ENCODE peak calls at places on chromosomes 5 and 9, in five cellular contexts. Y is ascending aorta; M is astrocyte; L is CD8-positive, alpha-beta T cell; R is K562. K is an unnamed sample.

GRCh38 chr5:159133041-159133741 is 33.5 kb upstream of the EBF1 start:
- DNase-seq in Y (no peak), M (peak), L (no peak), R (peak), K (peak)

GRCh38 chr5:173866249-173867172 is 21.6 kb upstream of the CPEB4 start:
- DNase-seq in Y (no peak), M (no peak), L (no peak), R (peak), K (no peak)

GRCh38 chr5:66743344-66743743 is 147.2 kb downstream of the MAST4 start:
- DNase-seq in Y (no peak), M (no peak), L (no peak), R (no peak), K (no peak)

GRCh38 chr5:140000332-140000731 is 42.8 kb downstream of the NRG2 start:
- DNase-seq in Y (no peak), M (no peak), L (no peak), R (no peak), K (no peak)

GRCh38 chr5:68383888-68384310 is 168.3 kb downstream of the PIK3R1 start:
- DNase-seq in Y (no peak), M (no peak), L (no peak), R (no peak), K (no peak)

GRCh38 chr5:55308254-55308836 is 556 bp downstream of the MTREX start:
- DNase-seq in Y (no peak), M (no peak), L (no peak), R (peak), K (peak)

GRCh38 chr9:122205176-122205575 is 23.6 kb downstream of the LHX6 start:
- DNase-seq in Y (no peak), M (no peak), L (no peak), R (no peak), K (no peak)

GRCh38 chr5:57221049-57221568 is 47.2 kb downstream of the GPBP1 start:
- DNase-seq in Y (no peak), M (peak), L (no peak), R (peak), K (peak)

GRCh38 chr5:106601605-106602004 is 1069.1 kb downstream of the EFNA5 start:
- DNase-seq in Y (no peak), M (no peak), L (no peak), R (no peak), K (peak)

GRCh38 chr5:109757490-109757889 is 67.8 kb downstream of the MAN2A1 start:
- DNase-seq in Y (no peak), M (no peak), L (no peak), R (no peak), K (no peak)

GRCh38 chr5:168710706-168711105 is 131.5 kb upstream of the PANK3 start:
- DNase-seq in Y (no peak), M (no peak), L (no peak), R (no peak), K (no peak)

DNA sequence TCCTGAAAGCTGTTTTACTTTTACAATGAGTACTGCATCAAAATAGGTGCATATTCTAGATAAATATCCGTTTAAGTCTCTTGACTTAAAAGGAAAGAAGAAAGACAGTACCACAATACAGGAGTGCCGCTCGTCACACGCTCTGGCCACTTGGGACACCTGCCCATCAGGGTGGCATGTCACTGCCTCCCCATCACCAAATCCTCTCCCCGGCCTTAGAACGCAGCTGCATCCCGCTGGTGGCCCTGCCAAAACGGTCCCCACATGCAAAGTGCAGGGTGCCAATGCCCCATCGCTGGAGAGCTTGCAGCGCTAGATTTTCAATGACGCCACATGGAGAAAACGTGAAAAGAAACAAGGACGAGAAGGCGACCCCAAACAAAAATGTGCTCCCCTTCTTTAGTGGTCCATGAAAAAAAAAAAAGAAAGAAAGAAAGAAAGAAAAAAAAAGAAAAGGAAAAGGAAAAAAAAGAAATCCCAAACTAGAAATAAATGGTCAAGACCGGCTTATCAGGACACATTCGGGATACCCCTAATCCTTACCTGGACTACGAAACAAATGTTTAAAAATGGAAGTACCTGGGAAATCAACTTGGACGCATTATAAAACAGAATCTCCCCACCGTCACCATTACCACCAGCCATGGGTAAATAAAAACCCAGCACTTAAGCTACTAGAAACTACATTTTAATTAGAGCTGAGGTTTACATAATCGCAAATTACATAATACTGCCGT is 1.1 kb downstream of the ANKH start:
- DNase-seq in Y (no peak), M (no peak), L (peak), R (no peak), K (no peak)
- TF ChIP-seq CTCF in Y (no peak), M (no peak), L (no peak), R (no peak), K (peak)

DNA sequence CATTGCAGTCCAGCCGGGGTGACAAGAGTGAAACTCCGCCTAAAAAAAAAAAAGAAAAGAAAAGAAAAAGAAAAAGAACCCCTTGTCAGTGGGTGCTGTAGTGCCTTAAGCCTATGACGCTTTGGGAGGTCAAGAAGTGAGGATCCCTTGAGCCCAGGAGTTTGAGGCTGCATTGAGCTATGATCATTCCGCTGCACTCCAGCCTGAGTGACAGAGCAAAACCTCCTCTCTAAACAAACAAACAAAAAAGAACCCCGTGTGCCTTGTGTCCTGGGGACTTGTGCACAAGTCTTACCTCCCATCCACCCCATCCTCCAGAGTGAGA is 33.5 kb upstream of the STXBP1 start:
- DNase-seq in Y (no peak), M (no peak), L (no peak), R (no peak), K (no peak)
- H3K4me3 ChIP-seq in Y (peak), M (peak), L (no peak), R (no peak), K (peak)

GRCh38 chr5:142386151-142387021 is 61.6 kb upstream of the SPRY4 start:
- DNase-seq in Y (no peak), M (no peak), L (no peak), R (no peak), K (no peak)
- TF ChIP-seq CTCF in Y (no peak), M (no peak), L (no peak), R (no peak), K (peak)

DNA sequence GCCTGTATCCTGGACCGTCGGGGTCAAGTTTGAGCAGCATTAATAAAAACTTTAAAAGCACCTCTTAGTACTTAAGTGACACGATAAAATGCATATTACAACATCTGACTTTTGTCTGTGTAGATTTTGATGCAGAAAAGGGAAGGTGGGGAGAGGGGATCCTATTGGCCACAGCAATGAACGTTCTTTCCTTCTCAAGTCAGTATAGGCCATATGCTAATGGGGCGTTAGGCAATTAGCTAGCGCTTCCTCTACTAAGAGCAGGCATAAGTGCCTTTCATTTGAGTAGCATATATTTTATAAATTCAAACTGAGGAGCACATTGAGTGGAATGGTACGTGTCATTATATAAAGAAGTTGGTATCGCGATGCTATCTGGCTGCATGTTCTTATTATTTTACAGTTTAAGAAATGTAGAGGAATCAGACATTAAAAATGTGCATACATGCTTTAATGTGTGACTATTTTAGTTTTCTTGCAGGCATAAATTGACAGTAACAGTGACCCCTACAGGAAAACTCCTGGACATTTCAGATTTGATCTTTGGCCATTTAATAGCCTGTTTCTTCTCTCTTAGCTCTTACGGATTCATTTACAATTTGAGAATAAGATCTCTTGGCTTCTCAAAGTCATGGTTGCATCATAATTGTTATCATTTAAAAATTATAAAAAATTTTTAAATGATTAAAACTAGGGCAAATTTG is 1.1 kb upstream of the GNA14 start:
- DNase-seq in Y (no peak), M (peak), L (no peak), R (no peak), K (peak)
- H3K4me3 ChIP-seq in Y (no peak), M (no peak), L (no peak), R (no peak), K (peak)

K was measured in choroid plexus epithelial cell.